ENCODE peak calls at places on chromosomes 11 and 22, in five cellular contexts. S is CD8-positive, alpha-beta memory T cell; L is upper lobe of right lung; Q is SJSA1; T is esophagus muscularis mucosa. E is an unnamed sample. For H3K36me3, the result is how much of the 10 kb centered on the place peaks cover.

GRCh38 chr11:85945788-85946187 is 90.6 kb downstream of the CCDC83 start:
- DNase-seq in S (no peak), L (no peak), Q (no peak), T (no peak), E (no peak)

GRCh38 chr11:73889019-73889418 is 12.2 kb downstream of the PAAF1 start:
- DNase-seq in S (no peak), L (no peak), Q (no peak), T (no peak), E (no peak)

GRCh38 chr11:75428301-75428724 is 4.7 kb downstream of the KLHL35 start:
- DNase-seq in S (peak), L (peak), Q (no peak), T (peak), E (peak)

GRCh38 chr11:123316003-123316402 is 114.1 kb upstream of the GRAMD1B start:
- DNase-seq in S (no peak), L (no peak), Q (no peak), T (no peak), E (no peak)

GRCh38 chr11:2114430-2115241 is 24.6 kb downstream of the IGF2 start:
- DNase-seq in S (no peak), L (no peak), Q (no peak), T (no peak), E (no peak)

GRCh38 chr11:99452076-99452475 is 431.3 kb downstream of the CNTN5 start:
- DNase-seq in S (no peak), L (no peak), Q (no peak), T (no peak), E (no peak)

GRCh38 chr11:109957601-109958000 is 135.6 kb upstream of the ZC3H12C start:
- DNase-seq in S (no peak), L (no peak), Q (no peak), T (no peak), E (no peak)

GRCh38 chr11:107996025-107996776 is 12.5 kb upstream of the CUL5 start:
- DNase-seq in S (no peak), L (no peak), Q (no peak), T (no peak), E (no peak)

GRCh38 chr22:25797891-25798290 is 55.9 kb downstream of the MYO18B start:
- DNase-seq in S (no peak), L (no peak), Q (no peak), T (no peak), E (peak)

GRCh38 chr11:57568330-57568766 is 876 bp upstream of the UBE2L6 start:
- DNase-seq in S (no peak), L (no peak), Q (peak), T (peak), E (no peak)

GRCh38 chr11:70206226-70206785 is 3.2 kb downstream of the FADD start:
- DNase-seq in S (no peak), L (peak), Q (no peak), T (no peak), E (no peak)
- H3K27ac ChIP-seq in S (no peak), L (no peak), Q (no peak), T (no peak), E (no peak)

GRCh38 chr11:10634407-10634806 is 59.1 kb downstream of the IRAG1 start:
- DNase-seq in S (no peak), L (no peak), Q (no peak), T (no peak), E (no peak)
- H3K36me3 ChIP-seq in S (under half), L (under half), Q (under half), T (under half), E (under half)

GRCh38 chr22:45997077-45997774 is 20.3 kb upstream of the WNT7B start:
- DNase-seq in S (no peak), L (peak), Q (peak), T (peak), E (peak)
- H3K27ac ChIP-seq in S (no peak), L (peak), Q (peak), T (peak), E (peak)

DNA sequence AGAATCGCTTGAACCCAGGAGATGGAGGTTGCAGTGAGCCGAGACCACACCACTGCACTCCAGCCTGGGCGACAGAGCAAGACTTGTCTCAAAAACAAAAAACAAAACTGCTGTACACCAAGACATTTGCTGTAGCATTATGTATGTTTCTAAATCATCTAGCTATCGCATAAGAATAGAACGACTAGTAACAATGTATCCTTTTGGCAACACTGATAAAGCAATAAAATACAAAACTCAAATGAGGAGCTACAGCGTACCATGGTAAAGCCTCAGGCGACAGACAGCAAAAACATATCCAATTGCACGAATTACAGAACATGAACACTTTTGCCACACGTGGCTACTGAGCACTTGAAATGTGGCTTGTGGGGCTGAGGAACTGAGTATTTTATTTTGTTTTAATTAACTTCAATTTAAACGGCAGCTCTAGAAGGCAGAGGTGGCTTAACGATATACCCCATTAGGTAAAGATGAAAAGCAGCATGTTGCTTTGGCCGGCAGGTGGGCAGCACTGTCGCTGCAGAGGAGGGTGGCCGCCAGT is 2.3 kb downstream of the TUBGCP6 start:
- DNase-seq in S (no peak), L (no peak), Q (no peak), T (no peak), E (no peak)
- H3K36me3 ChIP-seq in S (under half), L (under half), Q (half or more), T (under half), E (under half)

DNA sequence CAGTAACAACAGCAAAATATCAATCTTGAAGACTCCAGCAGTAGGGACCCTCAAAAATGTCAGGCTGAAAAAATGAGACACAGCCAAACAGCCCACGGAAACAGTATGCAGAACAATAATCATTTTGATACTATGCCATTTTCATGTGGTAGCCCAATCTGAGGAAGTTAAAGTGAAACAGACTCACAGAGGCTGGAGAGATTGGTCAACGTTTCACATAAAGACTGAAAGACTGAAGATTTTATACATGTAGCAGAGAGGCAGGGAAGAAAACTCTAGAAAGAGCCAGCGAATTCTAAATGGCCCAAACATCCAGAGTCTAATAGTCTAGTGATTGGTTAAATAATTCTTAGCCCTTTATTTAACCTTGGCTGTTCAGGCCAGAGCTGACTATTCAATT is 49.4 kb downstream of the MAML2 start:
- DNase-seq in S (no peak), L (no peak), Q (no peak), T (no peak), E (no peak)
- H3K27ac ChIP-seq in S (no peak), L (peak), Q (no peak), T (peak), E (peak)

DNA sequence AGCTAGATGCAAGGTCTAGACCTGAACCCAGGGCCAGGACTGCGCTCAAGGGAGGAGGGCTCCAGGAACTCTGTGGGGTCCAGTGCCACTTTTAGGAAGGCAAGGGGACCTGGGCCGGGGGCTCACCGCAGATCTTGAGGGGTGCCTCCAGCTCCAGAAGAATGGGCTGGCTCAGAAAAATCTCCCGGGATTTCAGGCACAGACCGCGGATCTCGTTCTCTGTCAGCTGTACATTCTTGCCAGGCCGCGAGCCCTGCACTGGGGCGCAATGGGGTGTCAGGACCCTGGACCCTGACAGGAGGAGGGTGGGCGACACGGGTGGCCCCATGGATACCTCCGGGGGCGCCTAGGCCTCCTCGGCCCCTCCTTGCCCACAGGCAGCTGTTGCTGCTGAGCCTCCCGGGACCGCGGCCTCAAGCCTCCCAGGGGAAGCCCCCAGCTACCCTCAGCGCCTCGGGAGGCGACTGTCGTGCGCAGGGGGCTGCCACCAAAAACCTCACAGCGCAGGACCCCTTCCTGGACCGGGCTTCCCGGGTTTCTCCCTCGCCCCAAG is 640 bp downstream of the PPP1CA start:
- DNase-seq in S (no peak), L (no peak), Q (no peak), T (no peak), E (no peak)
- H3K36me3 ChIP-seq in S (under half), L (under half), Q (half or more), T (under half), E (under half)

GRCh38 chr11:46240861-46241260 is 36.6 kb upstream of the CREB3L1 start:
- DNase-seq in S (no peak), L (no peak), Q (no peak), T (no peak), E (no peak)
- H3K27ac ChIP-seq in S (no peak), L (no peak), Q (no peak), T (peak), E (no peak)

E was measured in upper lobe of left lung.